ENCODE peak calls at places on chromosomes 2 and 18, in five cellular contexts. E, I, N, X and P are unnamed samples.

GRCh38 chr2:64904405-64905329 is 84.5 kb upstream of the SLC1A4 start:
- DNase-seq in N (no peak), E (no peak), I (peak; percentile 51), X (no peak), P (no peak)

GRCh38 chr2:99680946-99681345 is 191.1 kb upstream of the REV1 start:
- DNase-seq in X (no peak), I (no peak), E (no peak), N (no peak), P (no peak)

GRCh38 chr18:59540356-59540755 is 156.9 kb downstream of the CCBE1 start:
- DNase-seq in E (no peak), X (no peak), I (no peak), N (no peak), P (no peak)

GRCh38 chr2:3642521-3643215 is 15.3 kb upstream of the ALLC start:
- DNase-seq in X (no peak), N (no peak), I (no peak), E (no peak), P (no peak)

GRCh38 chr2:86037141-86037794 is 68.4 kb downstream of the POLR1A start:
- DNase-seq in E (no peak), N (peak; percentile 64), I (peak; percentile 75), X (peak; percentile 45), P (peak; percentile 97)

GRCh38 chr2:98702896-98703620 is 27.9 kb downstream of the MGAT4A start:
- DNase-seq in N (no peak), I (no peak), E (no peak), X (no peak), P (no peak)

GRCh38 chr2:222424281-222424728 is at the start of gene SGPP2:
- DNase-seq in E (peak; percentile 9), X (peak; percentile 81), N (no peak), I (no peak), P (peak; percentile 69)

GRCh38 chr2:134501476-134502089 is 217.2 kb downstream of the TMEM163 start:
- DNase-seq in I (no peak), N (no peak), X (no peak), E (no peak), P (no peak)

GRCh38 chr2:236161531-236161930 is 6.7 kb downstream of the GBX2 start:
- DNase-seq in N (no peak), I (no peak), E (no peak), X (no peak), P (no peak)

GRCh38 chr18:22552254-22552653 is 134.5 kb upstream of the CTAGE1 start:
- DNase-seq in I (no peak), N (no peak), E (no peak), X (no peak), P (no peak)

GRCh38 chr18:79529991-79530390 is 134.3 kb downstream of the NFATC1 start:
- DNase-seq in I (no peak), N (no peak), E (no peak), X (peak; percentile 2), P (peak; percentile 1)

GRCh38 chr2:98012561-98012979 is 16.8 kb upstream of the TMEM131 start:
- DNase-seq in E (no peak), N (peak; percentile 88), X (no peak), I (no peak), P (no peak)

GRCh38 chr18:25005602-25006375 is 346.2 kb downstream of the ZNF521 start:
- DNase-seq in X (no peak), N (no peak), I (no peak), E (no peak), P (peak; percentile 55)

GRCh38 chr2:101699939-101700442 is 2.5 kb downstream of the MAP4K4 start:
- DNase-seq in N (no peak), X (no peak), I (no peak), E (no peak), P (no peak)

GRCh38 chr2:149082781-149083180 is 44.3 kb downstream of the LYPD6B start:
- DNase-seq in E (no peak), N (no peak), I (no peak), X (no peak), P (no peak)

GRCh38 chr18:39166776-39167175 is 1601.2 kb upstream of the CELF4 start:
- DNase-seq in I (no peak), E (no peak), X (no peak), N (no peak), P (no peak)

GRCh38 chr2:25119263-25119662 is 49.1 kb downstream of the POMC start:
- DNase-seq in I (no peak), X (no peak), E (no peak), N (no peak), P (no peak)

GRCh38 chr2:197993830-197994229 is 189.4 kb downstream of the PLCL1 start:
- DNase-seq in N (no peak), X (no peak), I (no peak), E (no peak), P (no peak)

GRCh38 chr2:149329470-149330126 is 789 bp upstream of the LYPD6 start:
- DNase-seq in X (peak; percentile 78), E (no peak), N (no peak), I (peak; percentile 55), P (peak; percentile 58)

GRCh38 chr18:73101977-73102376 is 234.2 kb upstream of the NETO1 start:
- DNase-seq in N (no peak), I (no peak), X (no peak), E (no peak), P (no peak)

GRCh38 chr18:45760443-45761036 is 36.6 kb downstream of the SLC14A1 start:
- DNase-seq in X (no peak), E (no peak), N (no peak), I (no peak), P (no peak)

GRCh38 chr2:63853527-63854310 is 12.0 kb downstream of the UGP2 start:
- DNase-seq in E (no peak), X (no peak), N (no peak), I (no peak), P (no peak)

GRCh38 chr2:38515155-38516074 is 87.3 kb downstream of the HNRNPLL start:
- DNase-seq in N (no peak), I (peak; percentile 74), X (peak; percentile 19), E (no peak), P (peak; percentile 95)

GRCh38 chr18:48888681-48889080 is 62.1 kb downstream of the SMAD7 start:
- DNase-seq in X (no peak), N (no peak), I (no peak), E (no peak), P (no peak)

GRCh38 chr2:127558911-127559310 is 23.4 kb downstream of the MYO7B start:
- DNase-seq in N (no peak), I (no peak), X (no peak), E (no peak), P (no peak)

GRCh38 chr2:233817305-233817980 is 36.9 kb downstream of the HJURP start:
- DNase-seq in I (no peak), E (no peak), N (no peak), X (no peak), P (no peak)

GRCh38 chr2:120223034-120223912 is at the start of gene TMEM185B:
- DNase-seq in X (peak; percentile 92), N (peak; percentile 90), I (peak; percentile 89), E (peak; percentile 87), P (peak; percentile 89)

GRCh38 chr2:137924019-137924418 is 40.3 kb upstream of the HNMT start:
- DNase-seq in N (no peak), I (no peak), E (no peak), X (no peak), P (no peak)

GRCh38 chr18:59451963-59452362 is 92.9 kb upstream of the LMAN1 start:
- DNase-seq in N (no peak), E (no peak), X (no peak), I (no peak), P (no peak)

GRCh38 chr2:177026253-177026652 is 186.3 kb upstream of the HNRNPA3 start:
- DNase-seq in N (no peak), X (no peak), I (no peak), E (no peak), P (no peak)

GRCh38 chr2:185208261-185208660 is 530.3 kb upstream of the FSIP2 start:
- DNase-seq in N (peak; percentile 8), I (no peak), E (no peak), X (peak; percentile 14), P (no peak)

GRCh38 chr2:44668336-44668735 is 273.2 kb upstream of the SIX3 start:
- DNase-seq in E (no peak), N (peak; percentile 9), X (no peak), I (no peak), P (no peak)

GRCh38 chr2:26073830-26074229 is 39.9 kb downstream of the RAB10 start:
- DNase-seq in E (no peak), N (no peak), X (no peak), I (no peak), P (no peak)

GRCh38 chr2:180705122-180705521 is 275.3 kb upstream of the UBE2E3 start:
- DNase-seq in E (no peak), I (no peak), X (no peak), N (no peak), P (no peak)

GRCh38 chr2:144374163-144374661 is 145.7 kb downstream of the ZEB2 start:
- DNase-seq in E (no peak), N (no peak), X (no peak), I (no peak), P (no peak)

GRCh38 chr2:101991731-101992145 is at the start of gene IL1R2:
- DNase-seq in E (no peak), X (peak; percentile 78), N (no peak), I (no peak), P (peak; percentile 81)